ENCODE peak calls at places on chromosomes 12 and 14, in six cellular contexts. V is H4; E is Peyer's patch; K is effector memory CD8-positive, alpha-beta T cell; D is ecto neural progenitor cell; Q is H9. W is an unnamed sample.

GRCh38 chr14:22547309-22547947 is 41.6 kb downstream of the DAD1 start:
- DNase-seq in V (peak; percentile 29), E (no peak), K (no peak), D (no peak), Q (no peak), W (no peak)

GRCh38 chr12:111093428-111094142 is 173.2 kb upstream of the MYL2 start:
- DNase-seq in V (no peak), E (peak; percentile 60), K (no peak), D (no peak), Q (no peak), W (no peak)

GRCh38 chr14:33943081-33943480 is 7.8 kb downstream of the EGLN3 start:
- DNase-seq in V (no peak), E (peak; percentile 66), K (no peak), D (no peak), Q (no peak), W (no peak)

GRCh38 chr12:98999569-98999968 is 354.5 kb downstream of the APAF1 start:
- DNase-seq in V (no peak), E (no peak), K (no peak), D (no peak), Q (no peak), W (no peak)

GRCh38 chr12:26123482-26123980 is 1.3 kb downstream of the BHLHE41 start:
- DNase-seq in V (no peak), E (no peak), K (no peak), D (no peak), Q (no peak), W (no peak)

GRCh38 chr12:32223941-32224340 is 117.3 kb downstream of the BICD1 start:
- DNase-seq in V (no peak), E (no peak), K (no peak), D (no peak), Q (no peak), W (no peak)

GRCh38 chr12:41466762-41467270 is 278.7 kb downstream of the PDZRN4 start:
- DNase-seq in V (peak; percentile 10), E (no peak), K (no peak), D (no peak), Q (peak; percentile 51), W (no peak)

GRCh38 chr12:2958432-2959193 is 584 bp upstream of the TEAD4 start:
- DNase-seq in V (peak; percentile 75), E (no peak), K (no peak), D (no peak), Q (peak; percentile 74), W (peak; percentile 66)

GRCh38 chr14:54364555-54365415 is 32.0 kb upstream of the CDKN3 start:
- DNase-seq in V (peak; percentile 59), E (no peak), K (no peak), D (no peak), Q (no peak), W (peak; percentile 22)

GRCh38 chr14:53881161-53881846 is 75.3 kb downstream of the BMP4 start:
- DNase-seq in V (peak; percentile 16), E (no peak), K (no peak), D (no peak), Q (no peak), W (no peak)

GRCh38 chr14:75981426-75981825 is 369 bp downstream of the TGFB3 start:
- DNase-seq in V (no peak), E (no peak), K (peak; percentile 29), D (no peak), Q (peak; percentile 58), W (no peak)

GRCh38 chr12:34372003-34372402 is 349.7 kb downstream of the ALG10 start:
- DNase-seq in V (no peak), E (no peak), K (no peak), D (no peak), Q (no peak), W (no peak)

GRCh38 chr12:21662122-21662792 is 4.6 kb upstream of the LDHB start:
- DNase-seq in V (no peak), E (no peak), K (no peak), D (no peak), Q (no peak), W (no peak)

GRCh38 chr12:42482086-42482819 is 107.3 kb downstream of the PRICKLE1 start:
- DNase-seq in V (no peak), E (peak; percentile 51), K (no peak), D (no peak), Q (peak; percentile 34), W (peak; percentile 35)

GRCh38 chr12:12883369-12884001 is 7.9 kb upstream of the GPRC5A start:
- DNase-seq in V (peak; percentile 86), E (no peak), K (no peak), D (no peak), Q (no peak), W (no peak)

GRCh38 chr14:91350813-91351507 is 66.7 kb downstream of the CCDC88C start:
- DNase-seq in V (no peak), E (peak; percentile 66), K (peak; percentile 48), D (no peak), Q (no peak), W (no peak)

GRCh38 chr14:77067632-77068514 is 30.2 kb upstream of the CIPC start:
- DNase-seq in V (peak; percentile 64), E (peak; percentile 82), K (peak; percentile 41), D (peak; percentile 78), Q (peak; percentile 85), W (peak; percentile 73)

GRCh38 chr12:66297080-66297479 is 5.2 kb upstream of the HELB start:
- DNase-seq in V (no peak), E (no peak), K (no peak), D (no peak), Q (no peak), W (no peak)

GRCh38 chr14:61103541-61104339 is 122.7 kb downstream of the SLC38A6 start:
- DNase-seq in V (peak; percentile 96), E (no peak), K (no peak), D (peak; percentile 47), Q (peak; percentile 58), W (no peak)

GRCh38 chr12:105946541-105946940 is 192.2 kb downstream of the NUAK1 start:
- DNase-seq in V (no peak), E (no peak), K (no peak), D (peak; percentile 44), Q (no peak), W (no peak)

GRCh38 chr12:32615441-32615840 is 63.7 kb upstream of the DNM1L start:
- DNase-seq in V (no peak), E (peak; percentile 88), K (no peak), D (no peak), Q (no peak), W (no peak)

GRCh38 chr14:34742509-34743115 is 28.2 kb upstream of the CFL2 start:
- DNase-seq in V (no peak), E (no peak), K (no peak), D (no peak), Q (no peak), W (no peak)

GRCh38 chr12:42625611-42626010 is 36.1 kb upstream of the PRICKLE1 start:
- DNase-seq in V (peak; percentile 14), E (no peak), K (no peak), D (no peak), Q (no peak), W (no peak)

GRCh38 chr12:122067966-122068365 is 10.6 kb upstream of the MLXIP start:
- DNase-seq in V (peak; percentile 87), E (peak; percentile 92), K (no peak), D (no peak), Q (no peak), W (no peak)

GRCh38 chr12:70031046-70031445 is 206.0 kb downstream of the MYRFL start:
- DNase-seq in V (no peak), E (no peak), K (no peak), D (no peak), Q (peak; percentile 56), W (no peak)

GRCh38 chr12:106733660-106734059 is 40.8 kb upstream of the RIC8B start:
- DNase-seq in V (no peak), E (no peak), K (no peak), D (no peak), Q (no peak), W (no peak)

GRCh38 chr12:51183816-51184215 is 10.9 kb upstream of the TFCP2 start:
- DNase-seq in V (peak; percentile 60), E (no peak), K (no peak), D (no peak), Q (no peak), W (no peak)

GRCh38 chr12:131869871-131870418 is 24.5 kb upstream of the ULK1 start:
- DNase-seq in V (peak; percentile 79), E (no peak), K (no peak), D (no peak), Q (no peak), W (no peak)

W was measured in endothelial cell.